ENCODE peak calls at places on chromosomes 13 and 19, in six cellular contexts. Y, B, V, Z, F and X are unnamed samples.

GRCh38 chr13:35793823-35794222 is 317.3 kb upstream of the MAB21L1 start:
- ATAC-seq in Y (no peak), B (no peak), V (no peak), Z (no peak), F (no peak), X (no peak)

GRCh38 chr13:33377825-33378224 is 92.3 kb upstream of the STARD13 start:
- ATAC-seq in Y (no peak), B (no peak), V (no peak), Z (no peak), F (no peak), X (no peak)

GRCh38 chr19:46787331-46788100 is 878 bp downstream of the SLC1A5 start:
- ATAC-seq in Y (peak; percentile 29), B (no peak), V (no peak), Z (no peak), F (no peak), X (peak; percentile 3)

GRCh38 chr13:106997219-106997618 is 429.3 kb upstream of the ARGLU1 start:
- ATAC-seq in Y (no peak), B (no peak), V (no peak), Z (no peak), F (no peak), X (no peak)

GRCh38 chr19:29193116-29193515 is 19.8 kb downstream of the UQCRFS1 start:
- ATAC-seq in Y (no peak), B (peak; percentile 40), V (peak; percentile 89), Z (no peak), F (no peak), X (no peak)

GRCh38 chr13:49810825-49811526 is 18.5 kb upstream of the KPNA3 start:
- ATAC-seq in Y (peak; percentile 88), B (no peak), V (no peak), Z (no peak), F (no peak), X (no peak)

GRCh38 chr13:30376426-30377311 is 45.6 kb upstream of the UBE2L5 start:
- ATAC-seq in Y (peak; percentile 16), B (peak; percentile 82), V (peak; percentile 80), Z (peak; percentile 72), F (no peak), X (peak; percentile 86)

GRCh38 chr13:48319458-48320395 is 16.2 kb downstream of the RB1 start:
- ATAC-seq in Y (no peak), B (peak; percentile 66), V (peak; percentile 45), Z (peak; percentile 47), F (no peak), X (no peak)

GRCh38 chr19:38076337-38076736 is 147.7 kb downstream of the DPF1 start:
- ATAC-seq in Y (no peak), B (no peak), V (no peak), Z (no peak), F (no peak), X (no peak)

GRCh38 chr13:35285677-35286076 is 190.8 kb downstream of the MAB21L1 start:
- ATAC-seq in Y (no peak), B (no peak), V (no peak), Z (no peak), F (no peak), X (no peak)

GRCh38 chr13:27967736-27968315 is 1.3 kb downstream of the CDX2 start:
- ATAC-seq in Y (no peak), B (no peak), V (no peak), Z (no peak), F (no peak), X (no peak)

GRCh38 chr19:8307400-8307964 is 676 bp downstream of the CD320 start:
- ATAC-seq in Y (no peak), B (no peak), V (no peak), Z (no peak), F (no peak), X (no peak)

GRCh38 chr13:106373989-106374572 is 161.4 kb downstream of the EFNB2 start:
- ATAC-seq in Y (no peak), B (peak; percentile 71), V (peak; percentile 81), Z (peak; percentile 29), F (peak; percentile 51), X (peak; percentile 72)